ENCODE peak calls at places on chromosomes 11 and 22, in ten cellular contexts. One of them, this sample, is unnamed.

GRCh38 chr11:96085349-96085910 is 161.5 kb upstream of the MTMR2 start:
- DNase-seq in HepG2: no peak
- DNase-seq in breast epithelium: no peak
- DNase-seq in thoracic aorta: no peak
- DNase-seq in GM23338: no peak
- DNase-seq in OCI-LY7: no peak
- DNase-seq in heart left ventricle: no peak
- DNase-seq in cardiac muscle cell: no peak
- DNase-seq in esophagus squamous epithelium: no peak
- DNase-seq in A549: no peak
- DNase-seq in this sample: no peak

GRCh38 chr22:50293441-50294318 is 13.8 kb downstream of the PLXNB2 start:
- DNase-seq in thoracic aorta: no peak
- DNase-seq in GM23338: peak
- DNase-seq in heart left ventricle: peak
- DNase-seq in A549: no peak
- DNase-seq in HepG2: peak
- DNase-seq in cardiac muscle cell: peak
- DNase-seq in esophagus squamous epithelium: no peak
- DNase-seq in breast epithelium: peak
- DNase-seq in OCI-LY7: peak
- DNase-seq in this sample: peak

GRCh38 chr11:130449246-130449990 is 973 bp downstream of the ADAMTS15 start:
- DNase-seq in cardiac muscle cell: peak
- DNase-seq in breast epithelium: no peak
- DNase-seq in thoracic aorta: no peak
- DNase-seq in HepG2: no peak
- DNase-seq in GM23338: peak
- DNase-seq in esophagus squamous epithelium: no peak
- DNase-seq in OCI-LY7: no peak
- DNase-seq in A549: no peak
- DNase-seq in heart left ventricle: no peak
- DNase-seq in this sample: no peak

GRCh38 chr22:22814666-22815396 is 72.8 kb upstream of the IGLL5 start:
- DNase-seq in GM23338: no peak
- DNase-seq in breast epithelium: no peak
- DNase-seq in esophagus squamous epithelium: no peak
- DNase-seq in A549: no peak
- DNase-seq in cardiac muscle cell: no peak
- DNase-seq in thoracic aorta: no peak
- DNase-seq in OCI-LY7: no peak
- DNase-seq in heart left ventricle: no peak
- DNase-seq in HepG2: no peak
- DNase-seq in this sample: no peak

GRCh38 chr11:86575208-86575855 is 97.1 kb downstream of the ME3 start:
- DNase-seq in cardiac muscle cell: peak
- DNase-seq in breast epithelium: no peak
- DNase-seq in A549: no peak
- DNase-seq in HepG2: no peak
- DNase-seq in OCI-LY7: no peak
- DNase-seq in thoracic aorta: no peak
- DNase-seq in heart left ventricle: no peak
- DNase-seq in GM23338: no peak
- DNase-seq in esophagus squamous epithelium: no peak
- DNase-seq in this sample: no peak

GRCh38 chr11:62842171-62842717 is 2.9 kb upstream of the WDR74 start:
- DNase-seq in GM23338: peak
- DNase-seq in A549: no peak
- DNase-seq in thoracic aorta: no peak
- DNase-seq in heart left ventricle: peak
- DNase-seq in OCI-LY7: peak
- DNase-seq in esophagus squamous epithelium: no peak
- DNase-seq in cardiac muscle cell: peak
- DNase-seq in breast epithelium: no peak
- DNase-seq in HepG2: no peak
- DNase-seq in this sample: peak

GRCh38 chr11:120221115-120221752 is 10.4 kb downstream of the OAF start:
- DNase-seq in esophagus squamous epithelium: no peak
- DNase-seq in GM23338: no peak
- DNase-seq in cardiac muscle cell: no peak
- DNase-seq in A549: no peak
- DNase-seq in breast epithelium: no peak
- DNase-seq in heart left ventricle: no peak
- DNase-seq in thoracic aorta: no peak
- DNase-seq in OCI-LY7: no peak
- DNase-seq in HepG2: no peak
- DNase-seq in this sample: no peak

GRCh38 chr11:67111261-67111660 is 7.8 kb upstream of the KDM2A start:
- DNase-seq in thoracic aorta: no peak
- DNase-seq in esophagus squamous epithelium: no peak
- DNase-seq in cardiac muscle cell: peak
- DNase-seq in HepG2: no peak
- DNase-seq in breast epithelium: no peak
- DNase-seq in OCI-LY7: no peak
- DNase-seq in A549: no peak
- DNase-seq in heart left ventricle: no peak
- DNase-seq in GM23338: no peak
- DNase-seq in this sample: no peak

GRCh38 chr22:23182289-23183106 is 2.2 kb downstream of the BCR start:
- DNase-seq in cardiac muscle cell: no peak
- DNase-seq in thoracic aorta: no peak
- DNase-seq in GM23338: peak
- DNase-seq in esophagus squamous epithelium: no peak
- DNase-seq in A549: no peak
- DNase-seq in OCI-LY7: peak
- DNase-seq in breast epithelium: no peak
- DNase-seq in HepG2: no peak
- DNase-seq in heart left ventricle: no peak
- DNase-seq in this sample: no peak

GRCh38 chr11:326842-327580 is 6.4 kb upstream of the IFITM3 start:
- DNase-seq in cardiac muscle cell: peak
- DNase-seq in OCI-LY7: peak
- DNase-seq in HepG2: peak
- DNase-seq in heart left ventricle: peak
- DNase-seq in A549: no peak
- DNase-seq in esophagus squamous epithelium: no peak
- DNase-seq in breast epithelium: no peak
- DNase-seq in thoracic aorta: peak
- DNase-seq in GM23338: no peak
- DNase-seq in this sample: peak

GRCh38 chr11:13606701-13607100 is 61.8 kb upstream of the FAR1 start:
- DNase-seq in HepG2: no peak
- DNase-seq in breast epithelium: no peak
- DNase-seq in heart left ventricle: no peak
- DNase-seq in cardiac muscle cell: no peak
- DNase-seq in OCI-LY7: no peak
- DNase-seq in esophagus squamous epithelium: no peak
- DNase-seq in A549: no peak
- DNase-seq in GM23338: no peak
- DNase-seq in thoracic aorta: no peak
- DNase-seq in this sample: no peak

GRCh38 chr11:27613670-27613950 is 86.6 kb downstream of the BDNF start:
- DNase-seq in GM23338: no peak
- DNase-seq in OCI-LY7: no peak
- DNase-seq in cardiac muscle cell: peak
- DNase-seq in heart left ventricle: no peak
- DNase-seq in breast epithelium: no peak
- DNase-seq in A549: no peak
- DNase-seq in esophagus squamous epithelium: no peak
- DNase-seq in HepG2: no peak
- DNase-seq in thoracic aorta: no peak
- DNase-seq in this sample: no peak

GRCh38 chr22:42992092-42992491 is 22.9 kb downstream of the PACSIN2 start:
- DNase-seq in heart left ventricle: no peak
- DNase-seq in breast epithelium: no peak
- DNase-seq in thoracic aorta: no peak
- DNase-seq in HepG2: no peak
- DNase-seq in OCI-LY7: no peak
- DNase-seq in GM23338: no peak
- DNase-seq in esophagus squamous epithelium: no peak
- DNase-seq in cardiac muscle cell: no peak
- DNase-seq in A549: no peak
- DNase-seq in this sample: no peak

GRCh38 chr11:45997599-45997998 is 75.1 kb downstream of the LARGE2 start:
- DNase-seq in cardiac muscle cell: no peak
- DNase-seq in OCI-LY7: no peak
- DNase-seq in A549: no peak
- DNase-seq in heart left ventricle: no peak
- DNase-seq in breast epithelium: no peak
- DNase-seq in HepG2: no peak
- DNase-seq in esophagus squamous epithelium: no peak
- DNase-seq in GM23338: no peak
- DNase-seq in thoracic aorta: no peak
- DNase-seq in this sample: no peak

GRCh38 chr11:71977743-71978418 is 20.8 kb upstream of the IL18BP start:
- DNase-seq in GM23338: peak
- DNase-seq in esophagus squamous epithelium: no peak
- DNase-seq in cardiac muscle cell: peak
- DNase-seq in A549: peak
- DNase-seq in OCI-LY7: peak
- DNase-seq in thoracic aorta: no peak
- DNase-seq in breast epithelium: no peak
- DNase-seq in HepG2: peak
- DNase-seq in heart left ventricle: peak
- DNase-seq in this sample: no peak

GRCh38 chr11:61895046-61895717 is 3.8 kb upstream of the FADS3 start:
- DNase-seq in thoracic aorta: no peak
- DNase-seq in A549: no peak
- DNase-seq in breast epithelium: no peak
- DNase-seq in OCI-LY7: no peak
- DNase-seq in GM23338: no peak
- DNase-seq in esophagus squamous epithelium: no peak
- DNase-seq in heart left ventricle: no peak
- DNase-seq in HepG2: no peak
- DNase-seq in cardiac muscle cell: no peak
- DNase-seq in this sample: no peak

GRCh38 chr11:10694481-10695239 is 1.1 kb upstream of the IRAG1 start:
- DNase-seq in heart left ventricle: no peak
- DNase-seq in OCI-LY7: no peak
- DNase-seq in GM23338: no peak
- DNase-seq in esophagus squamous epithelium: no peak
- DNase-seq in cardiac muscle cell: peak
- DNase-seq in thoracic aorta: no peak
- DNase-seq in A549: no peak
- DNase-seq in HepG2: no peak
- DNase-seq in breast epithelium: no peak
- DNase-seq in this sample: no peak

GRCh38 chr22:23305922-23306374 is 125.6 kb downstream of the BCR start:
- DNase-seq in GM23338: no peak
- DNase-seq in HepG2: no peak
- DNase-seq in OCI-LY7: no peak
- DNase-seq in heart left ventricle: peak
- DNase-seq in thoracic aorta: peak
- DNase-seq in breast epithelium: peak
- DNase-seq in cardiac muscle cell: peak
- DNase-seq in esophagus squamous epithelium: no peak
- DNase-seq in A549: no peak
- DNase-seq in this sample: peak

GRCh38 chr22:20422271-20422958 is 15.2 kb downstream of the SCARF2 start:
- DNase-seq in cardiac muscle cell: peak
- DNase-seq in A549: no peak
- DNase-seq in OCI-LY7: no peak
- DNase-seq in thoracic aorta: no peak
- DNase-seq in GM23338: no peak
- DNase-seq in esophagus squamous epithelium: no peak
- DNase-seq in HepG2: no peak
- DNase-seq in heart left ventricle: no peak
- DNase-seq in breast epithelium: no peak
- DNase-seq in this sample: peak
- H3K27ac ChIP-seq in cardiac muscle cell: no peak
- H3K27ac ChIP-seq in A549: no peak
- H3K27ac ChIP-seq in OCI-LY7: no peak
- H3K27ac ChIP-seq in thoracic aorta: peak
- H3K27ac ChIP-seq in GM23338: no peak
- H3K27ac ChIP-seq in esophagus squamous epithelium: no peak
- H3K27ac ChIP-seq in HepG2: no peak
- H3K27ac ChIP-seq in heart left ventricle: no peak
- H3K27ac ChIP-seq in breast epithelium: peak
- H3K27ac ChIP-seq in this sample: peak

GRCh38 chr11:73596547-73596946 is 1.4 kb downstream of the FAM168A start:
- DNase-seq in breast epithelium: no peak
- DNase-seq in esophagus squamous epithelium: no peak
- DNase-seq in A549: no peak
- DNase-seq in GM23338: no peak
- DNase-seq in HepG2: no peak
- DNase-seq in heart left ventricle: no peak
- DNase-seq in OCI-LY7: no peak
- DNase-seq in thoracic aorta: no peak
- DNase-seq in cardiac muscle cell: no peak
- DNase-seq in this sample: no peak
- H3K4me3 ChIP-seq in breast epithelium: no peak
- H3K4me3 ChIP-seq in esophagus squamous epithelium: no peak
- H3K4me3 ChIP-seq in A549: no peak
- H3K4me3 ChIP-seq in GM23338: peak
- H3K4me3 ChIP-seq in HepG2: peak
- H3K4me3 ChIP-seq in heart left ventricle: no peak
- H3K4me3 ChIP-seq in OCI-LY7: peak
- H3K4me3 ChIP-seq in thoracic aorta: peak
- H3K4me3 ChIP-seq in cardiac muscle cell: peak
- H3K4me3 ChIP-seq in this sample: peak

DNA sequence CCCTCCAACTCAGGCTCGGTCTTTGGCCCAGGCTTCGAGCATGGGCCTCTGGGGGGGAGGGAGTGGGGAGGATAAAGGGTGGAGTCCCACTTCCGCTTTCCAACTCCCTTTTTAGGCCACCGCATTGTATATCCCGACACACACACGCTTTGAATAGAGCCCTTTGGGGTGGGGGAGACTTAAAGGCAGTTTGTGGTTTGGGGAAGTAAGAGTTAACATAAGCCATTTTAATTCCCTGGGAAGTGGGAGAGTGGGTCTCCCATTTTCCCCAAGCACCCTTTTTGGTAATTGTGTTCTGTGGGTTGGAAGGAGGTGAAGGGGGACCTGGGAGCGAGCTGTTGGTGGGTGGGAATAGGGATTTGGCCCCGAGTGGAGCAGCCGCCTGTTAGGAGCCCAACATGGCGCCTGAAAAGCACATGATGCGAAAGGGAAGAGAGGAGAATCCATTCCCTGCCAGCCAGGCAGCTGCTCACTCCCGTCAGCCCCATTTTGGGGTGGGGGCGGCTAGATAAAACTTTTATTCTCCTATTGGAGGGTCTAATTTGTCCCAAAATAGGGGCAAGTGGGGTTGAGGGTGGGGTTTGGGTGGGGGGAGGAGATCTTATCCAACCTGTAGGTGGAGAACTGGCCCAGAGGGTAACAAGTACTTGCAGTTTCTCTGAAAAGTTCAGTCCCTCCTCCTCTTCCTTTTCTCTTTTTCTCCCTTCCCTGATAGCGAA is 983 bp downstream of the PCF11 start:
- DNase-seq in breast epithelium: peak
- DNase-seq in HepG2: peak
- DNase-seq in A549: peak
- DNase-seq in GM23338: peak
- DNase-seq in thoracic aorta: peak
- DNase-seq in heart left ventricle: peak
- DNase-seq in esophagus squamous epithelium: no peak
- DNase-seq in cardiac muscle cell: peak
- DNase-seq in OCI-LY7: peak
- DNase-seq in this sample: peak
- TF ChIP-seq CTCF in breast epithelium: no peak
- TF ChIP-seq CTCF in HepG2: no peak
- TF ChIP-seq CTCF in A549: no peak
- TF ChIP-seq CTCF in GM23338: no peak
- TF ChIP-seq CTCF in thoracic aorta: no peak
- TF ChIP-seq CTCF in heart left ventricle: no peak
- TF ChIP-seq CTCF in esophagus squamous epithelium: no peak
- TF ChIP-seq CTCF in cardiac muscle cell: no peak
- TF ChIP-seq CTCF in OCI-LY7: no peak
- TF ChIP-seq CTCF in this sample: no peak

GRCh38 chr11:107157809-107158187 is 139.5 kb upstream of the GUCY1A2 start:
- DNase-seq in GM23338: no peak
- DNase-seq in OCI-LY7: no peak
- DNase-seq in breast epithelium: no peak
- DNase-seq in esophagus squamous epithelium: no peak
- DNase-seq in thoracic aorta: no peak
- DNase-seq in cardiac muscle cell: peak
- DNase-seq in HepG2: peak
- DNase-seq in A549: no peak
- DNase-seq in heart left ventricle: no peak
- DNase-seq in this sample: no peak
- H3K27ac ChIP-seq in GM23338: no peak
- H3K27ac ChIP-seq in OCI-LY7: no peak
- H3K27ac ChIP-seq in breast epithelium: no peak
- H3K27ac ChIP-seq in esophagus squamous epithelium: no peak
- H3K27ac ChIP-seq in thoracic aorta: no peak
- H3K27ac ChIP-seq in cardiac muscle cell: no peak
- H3K27ac ChIP-seq in HepG2: peak
- H3K27ac ChIP-seq in A549: no peak
- H3K27ac ChIP-seq in heart left ventricle: no peak
- H3K27ac ChIP-seq in this sample: no peak

This sample was measured in left lung.